ENCODE peak calls at places on chromosomes 3 and 15, in nine cellular contexts. M is heart left ventricle, N is body of pancreas, F is GM12892, L is H54, H is H1, K is transverse colon, A is Peyer's patch, U is vagina. D is an unnamed sample.

GRCh38 chr15:58666957-58667356 is 82.5 kb downstream of the ADAM10 start:
- DNase-seq in N (no peak), H (no peak), L (no peak), K (no peak), F (no peak), A (no peak), M (no peak), U (no peak), D (no peak)

GRCh38 chr3:184635126-184635525 is 73.5 kb downstream of the EPHB3 start:
- DNase-seq in L (no peak), M (no peak), K (no peak), H (no peak), F (no peak), A (no peak), N (no peak), U (no peak), D (no peak)

GRCh38 chr3:113141543-113141942 is 69.8 kb upstream of the BOC start:
- DNase-seq in U (no peak), A (no peak), H (no peak), K (no peak), N (no peak), F (no peak), M (no peak), L (no peak), D (no peak)

GRCh38 chr3:49007771-49008528 is 759 bp downstream of the WDR6 start:
- DNase-seq in L (peak), A (peak), F (peak), H (peak), N (peak), U (no peak), M (peak), K (peak), D (peak)

GRCh38 chr3:77053769-77054168 is 13.9 kb downstream of the ROBO2 start:
- DNase-seq in U (no peak), M (no peak), F (no peak), N (no peak), L (no peak), K (no peak), H (no peak), A (no peak), D (no peak)

GRCh38 chr3:104214937-104215336 is 1151.8 kb upstream of the ALCAM start:
- DNase-seq in F (no peak), K (no peak), M (no peak), L (no peak), U (no peak), N (no peak), H (no peak), A (no peak), D (no peak)

GRCh38 chr15:22954326-22954725 is 25.8 kb downstream of the CYFIP1 start:
- DNase-seq in L (no peak), N (no peak), F (no peak), U (no peak), H (no peak), K (no peak), A (no peak), M (no peak), D (no peak)

GRCh38 chr3:97940034-97940433 is 32.2 kb downstream of the RIOX2 start:
- DNase-seq in F (no peak), K (no peak), M (no peak), N (no peak), A (no peak), H (no peak), U (no peak), L (no peak), D (no peak)

GRCh38 chr3:44208568-44208967 is 33.1 kb upstream of the TOPAZ1 start:
- DNase-seq in H (no peak), N (no peak), F (no peak), U (no peak), A (no peak), K (no peak), M (no peak), L (no peak), D (no peak)

GRCh38 chr3:138781012-138781470 is 53.7 kb downstream of the PIK3CB start:
- DNase-seq in M (no peak), K (no peak), U (no peak), N (peak), L (no peak), H (no peak), F (no peak), A (no peak), D (peak)

GRCh38 chr3:14773691-14774128 is 45.1 kb upstream of the FGD5 start:
- DNase-seq in U (peak), L (no peak), A (no peak), K (no peak), F (no peak), H (peak), M (no peak), N (no peak), D (no peak)

GRCh38 chr3:51559266-51559907 is 20.9 kb downstream of the RAD54L2 start:
- DNase-seq in H (no peak), A (no peak), L (no peak), U (no peak), M (peak), N (peak), K (no peak), F (no peak), D (peak)

GRCh38 chr3:10474847-10475246 is 30.5 kb downstream of the ATP2B2 start:
- DNase-seq in M (no peak), L (no peak), K (no peak), F (no peak), A (no peak), H (no peak), U (no peak), N (no peak), D (no peak)

GRCh38 chr3:187798531-187799520 is 53.6 kb upstream of the BCL6 start:
- DNase-seq in A (no peak), H (no peak), K (no peak), F (no peak), L (no peak), M (no peak), U (no peak), N (no peak), D (no peak)

GRCh38 chr3:108412351-108412750 is 98.0 kb downstream of the MYH15 start:
- DNase-seq in H (no peak), L (no peak), A (no peak), M (no peak), U (no peak), K (no peak), N (peak), F (no peak), D (no peak)

GRCh38 chr3:184156522-184156955 is 1.4 kb downstream of the DVL3 start:
- DNase-seq in M (peak), L (peak), U (no peak), K (peak), F (no peak), N (peak), A (no peak), H (peak), D (no peak)

GRCh38 chr3:23735062-23735461 is 70.7 kb upstream of the UBE2E1 start:
- DNase-seq in M (no peak), H (no peak), N (no peak), K (no peak), U (no peak), A (no peak), F (no peak), L (no peak), D (no peak)

GRCh38 chr3:31407665-31408064 is 125.1 kb upstream of the STT3B start:
- DNase-seq in A (no peak), N (no peak), F (no peak), M (no peak), L (no peak), H (no peak), K (no peak), U (no peak), D (no peak)

GRCh38 chr3:171781711-171782127 is 28.6 kb downstream of the PLD1 start:
- DNase-seq in A (no peak), F (no peak), N (no peak), U (no peak), H (no peak), L (peak), M (no peak), K (no peak), D (no peak)

GRCh38 chr3:39188271-39189149 is 3.9 kb downstream of the XIRP1 start:
- DNase-seq in N (no peak), A (no peak), F (no peak), K (no peak), L (no peak), H (no peak), U (no peak), M (no peak), D (no peak)

GRCh38 chr3:60107275-60107674 is 1057.5 kb upstream of the CFAP20DC start:
- DNase-seq in F (no peak), A (no peak), M (no peak), N (no peak), H (no peak), L (no peak), K (no peak), U (no peak), D (no peak)

DNA sequence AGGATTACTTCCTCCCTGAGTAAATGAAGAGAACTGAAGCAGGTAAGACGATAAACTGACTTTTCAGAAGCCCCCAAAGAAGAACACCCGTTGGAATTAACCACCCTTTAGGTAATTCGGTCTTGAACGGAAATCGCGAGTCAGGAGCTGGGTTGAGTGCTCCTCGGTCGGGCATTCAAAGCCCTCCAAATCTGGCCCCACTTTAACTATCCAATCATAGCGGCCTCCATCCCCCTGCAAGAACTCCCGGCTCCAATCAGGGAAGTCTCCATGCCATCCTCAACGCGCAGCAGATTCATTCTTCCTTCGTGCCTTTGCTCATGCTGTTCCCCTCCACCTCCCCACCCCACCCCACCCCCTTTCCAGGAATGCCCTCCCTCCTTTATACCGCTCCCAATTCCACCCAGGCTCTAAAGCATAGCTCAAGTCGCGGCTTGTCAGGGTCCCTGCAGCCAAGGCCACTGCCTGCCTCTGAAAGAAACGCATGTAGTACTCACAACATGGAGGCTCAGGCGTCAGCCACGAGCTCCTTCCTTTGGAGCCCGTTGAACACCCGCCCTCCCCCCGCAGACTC is 645 bp upstream of the RFX7 start:
- DNase-seq in K (peak), M (peak), U (no peak), N (peak), F (peak), A (peak), H (peak), L (no peak), D (peak)
- TF ChIP-seq POLR2A in K (no peak), M (no peak), U (no peak), N (no peak), F (no peak), A (no peak), H (peak), L (no peak), D (no peak)

GRCh38 chr3:46585799-46586693 is 19.9 kb upstream of the LRRC2 start:
- DNase-seq in A (no peak), M (no peak), N (peak), H (no peak), F (no peak), L (no peak), U (no peak), K (no peak), D (no peak)

GRCh38 chr3:46584598-46585467 is 18.7 kb upstream of the LRRC2 start:
- DNase-seq in A (no peak), L (no peak), F (no peak), M (no peak), K (no peak), U (no peak), N (no peak), H (no peak), D (no peak)

GRCh38 chr3:46586738-46587246 is 20.7 kb upstream of the LRRC2 start:
- DNase-seq in L (no peak), U (no peak), K (no peak), M (no peak), A (no peak), H (peak), F (no peak), N (no peak), D (no peak)
- TF ChIP-seq POLR2A in L (no peak), U (no peak), K (no peak), M (no peak), A (no peak), H (no peak), F (no peak), N (no peak), D (no peak)

DNA sequence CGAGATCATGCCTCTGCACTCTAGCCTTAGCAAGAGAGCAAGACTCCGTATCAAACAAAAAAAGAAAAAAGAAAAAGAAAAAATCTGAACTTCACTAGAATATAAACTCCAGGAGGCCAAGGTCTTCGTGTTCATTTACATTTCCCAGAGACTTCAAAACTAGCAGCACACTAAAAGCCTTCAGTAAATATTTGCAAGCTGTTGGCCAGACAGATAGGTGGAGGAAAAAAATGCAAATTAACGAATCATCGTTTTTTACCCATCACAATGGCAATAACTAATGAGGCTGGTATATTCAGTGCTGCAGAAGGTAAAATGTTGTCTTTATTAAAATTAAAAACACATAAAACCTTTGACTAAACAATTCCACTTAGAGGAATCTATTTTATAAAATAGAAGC is 80.6 kb downstream of the CLASP2 start:
- DNase-seq in F (no peak), A (no peak), L (no peak), U (no peak), K (no peak), N (no peak), M (no peak), H (no peak), D (no peak)
- TF ChIP-seq POLR2A in F (no peak), A (no peak), L (no peak), U (no peak), K (no peak), N (no peak), M (no peak), H (no peak), D (no peak)

GRCh38 chr3:55623786-55624185 is 136.7 kb upstream of the WNT5A start:
- DNase-seq in N (no peak), A (no peak), H (no peak), M (no peak), U (no peak), K (no peak), F (no peak), L (no peak), D (no peak)

GRCh38 chr3:55622733-55623132 is 135.6 kb upstream of the WNT5A start:
- DNase-seq in A (no peak), M (no peak), F (no peak), L (no peak), K (no peak), H (no peak), U (no peak), N (no peak), D (no peak)

GRCh38 chr3:55624238-55624637 is 137.1 kb upstream of the WNT5A start:
- DNase-seq in A (no peak), N (peak), H (no peak), F (no peak), M (no peak), L (no peak), U (no peak), K (peak), D (no peak)

GRCh38 chr3:55629432-55629831 is 142.3 kb upstream of the WNT5A start:
- DNase-seq in F (no peak), N (peak), H (no peak), M (no peak), K (peak), L (no peak), A (no peak), U (no peak), D (no peak)

DNA sequence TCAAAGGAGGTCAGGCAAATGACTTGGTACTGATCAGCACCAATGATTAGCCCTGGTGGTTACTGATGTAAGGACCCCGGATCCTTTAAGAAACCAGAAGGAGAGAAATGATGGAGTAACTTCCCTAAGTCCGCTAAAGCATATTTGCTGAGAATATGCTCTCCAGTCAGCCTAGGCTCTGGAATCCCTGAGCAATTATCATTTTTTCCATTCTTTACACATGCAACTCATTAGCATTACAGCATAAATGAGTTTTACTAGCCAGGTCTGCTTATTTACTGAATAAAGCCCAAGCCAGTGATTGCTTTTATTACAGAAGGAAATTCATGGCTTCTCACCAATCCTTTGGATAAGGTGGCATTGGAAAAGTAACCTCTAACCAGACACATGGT is 139.2 kb upstream of the WNT5A start:
- DNase-seq in A (no peak), L (no peak), N (no peak), U (no peak), K (no peak), M (no peak), H (no peak), F (no peak), D (no peak)
- TF ChIP-seq POLR2A in A (no peak), L (no peak), N (no peak), U (no peak), K (no peak), M (no peak), H (no peak), F (no peak), D (no peak)

DNA sequence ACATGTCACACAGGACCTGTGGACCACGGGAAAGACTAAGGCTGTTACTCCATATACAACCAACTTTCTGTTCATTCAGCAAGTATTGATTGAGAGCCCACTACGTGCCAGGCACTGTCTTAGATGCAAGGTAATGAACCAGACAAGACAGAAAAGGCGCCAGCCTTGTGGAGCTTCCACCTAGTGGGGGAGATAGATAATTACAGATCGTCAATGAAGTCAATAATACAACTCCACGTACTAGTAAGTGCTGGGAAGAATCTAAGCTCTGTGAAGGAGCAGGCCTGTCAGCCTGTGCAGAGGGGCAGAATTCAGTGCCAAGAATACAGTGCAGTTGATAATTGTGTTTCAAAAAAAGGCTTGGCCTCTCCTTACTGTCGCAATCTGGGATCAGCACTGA is 186.4 kb downstream of the FEZF2 start:
- DNase-seq in L (no peak), U (no peak), F (no peak), K (no peak), A (no peak), M (no peak), N (no peak), H (no peak), D (no peak)
- TF ChIP-seq POLR2A in L (no peak), U (no peak), F (no peak), K (no peak), A (no peak), M (no peak), N (no peak), H (no peak), D (no peak)

D was measured in erythroblast.